ENCODE peak calls at places on chromosomes 13 and 19, in five cellular contexts. U is HCT116, F is thyroid gland, W is adrenal gland, L is tibial nerve. J is an unnamed sample. For H3K36me3, the result is how much of the 10 kb centered on the place peaks cover.

GRCh38 chr19:1904385-1905070 is 671 bp upstream of the ADAT3 start:
- DNase-seq in L (no peak), W (no peak), F (peak), U (no peak), J (no peak)

GRCh38 chr19:861756-862528 is 2.5 kb downstream of the CFD start:
- DNase-seq in W (peak), F (no peak), L (no peak), U (peak), J (peak)

GRCh38 chr19:35314031-35314430 is 15.0 kb upstream of the CD22 start:
- DNase-seq in U (no peak), L (no peak), F (no peak), W (no peak), J (no peak)

GRCh38 chr19:53982611-53983010 is 8.8 kb upstream of the CACNG6 start:
- DNase-seq in U (no peak), F (peak), L (no peak), W (no peak), J (peak)

GRCh38 chr13:39789451-39789850 is 134.0 kb downstream of the COG6 start:
- DNase-seq in L (no peak), U (no peak), W (no peak), F (no peak), J (no peak)

GRCh38 chr13:104737713-104738112 is 1671.5 kb upstream of the SLC10A2 start:
- DNase-seq in L (no peak), W (no peak), U (no peak), F (no peak), J (no peak)

GRCh38 chr13:70098669-70099068 is 9.0 kb upstream of the ATXN8OS start:
- DNase-seq in W (no peak), L (no peak), F (no peak), U (peak), J (no peak)

GRCh38 chr19:43773725-43774102 is 7.1 kb downstream of the KCNN4 start:
- DNase-seq in F (no peak), L (no peak), W (no peak), U (no peak), J (no peak)

GRCh38 chr19:29323972-29324680 is 111.2 kb upstream of the UQCRFS1 start:
- DNase-seq in W (no peak), L (no peak), F (no peak), U (no peak), J (no peak)

GRCh38 chr19:17156947-17157302 is 58.2 kb upstream of the USE1 start:
- DNase-seq in F (no peak), W (no peak), L (no peak), U (no peak), J (peak)

GRCh38 chr13:51761638-51762350 is 42.2 kb downstream of the DHRS12 start:
- DNase-seq in F (peak), L (no peak), W (no peak), U (no peak), J (no peak)

GRCh38 chr19:36113895-36114762 is 546 bp downstream of the POLR2I start:
- DNase-seq in W (peak), L (peak), F (peak), U (no peak), J (peak)

GRCh38 chr19:46489445-46490272 is 6.0 kb downstream of the PNMA8B start:
- DNase-seq in U (no peak), F (peak), L (peak), W (peak), J (peak)

GRCh38 chr13:64488731-64489130 is 2741.4 kb downstream of the PCDH9 start:
- DNase-seq in W (no peak), F (no peak), U (no peak), L (no peak), J (no peak)

GRCh38 chr13:25973576-25973975 is 78.2 kb downstream of the SHISA2 start:
- DNase-seq in L (no peak), W (no peak), F (peak), U (no peak), J (no peak)

GRCh38 chr19:10402441-10403038 is 802 bp downstream of the CDC37 start:
- DNase-seq in W (no peak), F (no peak), U (no peak), L (no peak), J (no peak)

GRCh38 chr19:1267441-1268391 is 1.4 kb upstream of the CIRBP start:
- DNase-seq in F (no peak), W (peak), U (no peak), L (no peak), J (no peak)

GRCh38 chr19:16470911-16471811 is 609 bp downstream of the EPS15L1 start:
- DNase-seq in F (no peak), U (no peak), L (no peak), W (no peak), J (no peak)

GRCh38 chr13:82330499-82330898 is 1551.8 kb downstream of the SLITRK1 start:
- DNase-seq in W (no peak), L (no peak), U (no peak), F (no peak), J (peak)

GRCh38 chr19:8531470-8531869 is 17.5 kb upstream of the ZNF414 start:
- DNase-seq in F (no peak), W (no peak), U (no peak), L (no peak), J (no peak)

GRCh38 chr13:40666905-40667621 is 622 bp upstream of the FOXO1 start:
- DNase-seq in L (no peak), U (no peak), W (peak), F (peak), J (peak)

GRCh38 chr19:48509467-48510194 is 2.0 kb downstream of the LMTK3 start:
- DNase-seq in W (no peak), F (no peak), L (no peak), U (no peak), J (no peak)

GRCh38 chr13:40346592-40346991 is 319.8 kb downstream of the FOXO1 start:
- DNase-seq in F (no peak), L (no peak), W (no peak), U (no peak), J (no peak)

GRCh38 chr13:21542563-21542962 is 61.4 kb downstream of the MICU2 start:
- DNase-seq in U (no peak), F (no peak), L (no peak), W (no peak), J (no peak)

GRCh38 chr19:8306235-8307054 is 1.7 kb downstream of the CD320 start:
- DNase-seq in L (peak), F (no peak), U (no peak), W (peak), J (peak)

GRCh38 chr13:21909331-21909730 is 238.5 kb downstream of the FGF9 start:
- DNase-seq in U (no peak), W (no peak), L (no peak), F (no peak), J (no peak)

GRCh38 chr19:7988307-7988706 is 17.1 kb downstream of the ELAVL1 start:
- DNase-seq in U (no peak), F (no peak), L (no peak), W (no peak), J (no peak)

GRCh38 chr19:29040951-29041350 is 172.0 kb downstream of the UQCRFS1 start:
- DNase-seq in F (peak), L (no peak), U (no peak), W (no peak), J (no peak)

GRCh38 chr13:48731957-48732569 is 78.3 kb downstream of the CYSLTR2 start:
- DNase-seq in U (peak), F (peak), W (peak), L (peak), J (peak)

GRCh38 chr13:30479590-30480219 is 14.0 kb upstream of the HMGB1 start:
- DNase-seq in L (no peak), F (no peak), W (no peak), U (no peak), J (no peak)

GRCh38 chr19:1841209-1841924 is 6.9 kb downstream of the REXO1 start:
- DNase-seq in U (no peak), W (no peak), L (no peak), F (no peak), J (no peak)

GRCh38 chr13:42272115-42272756 is at the start of gene AKAP11:
- DNase-seq in U (no peak), L (peak), W (no peak), F (no peak), J (peak)

GRCh38 chr13:70816853-70817252 is 708.6 kb upstream of the KLHL1 start:
- DNase-seq in U (no peak), L (no peak), W (no peak), F (no peak), J (no peak)

GRCh38 chr13:38866649-38867048 is 124.0 kb downstream of the STOML3 start:
- DNase-seq in U (no peak), L (no peak), F (no peak), W (no peak), J (no peak)

GRCh38 chr19:5036733-5037681 is 68.1 kb downstream of the KDM4B start:
- DNase-seq in W (no peak), F (no peak), U (no peak), L (peak), J (peak)

GRCh38 chr13:41897126-41897525 is 63.8 kb downstream of the VWA8 start:
- DNase-seq in L (no peak), F (no peak), U (no peak), W (no peak), J (no peak)

GRCh38 chr13:99258210-99258860 is at the start of gene GPR18:
- DNase-seq in F (no peak), L (no peak), U (no peak), W (no peak), J (no peak)

GRCh38 chr19:40778045-40778864 is at the start of gene RAB4B:
- DNase-seq in W (peak), F (peak), U (peak), L (peak), J (peak)

GRCh38 chr19:40776364-40776763 is 1.0 kb downstream of the MIA start:
- DNase-seq in L (no peak), F (no peak), W (no peak), U (no peak), J (no peak)

GRCh38 chr19:40778865-40779284 is 828 bp downstream of the RAB4B start:
- DNase-seq in W (no peak), F (no peak), U (no peak), L (no peak), J (no peak)

GRCh38 chr19:40776966-40777794 is 867 bp upstream of the RAB4B start:
- DNase-seq in F (peak), W (peak), L (peak), U (peak), J (peak)

GRCh38 chr19:40777795-40778044 is 327 bp upstream of the RAB4B start:
- DNase-seq in W (no peak), F (no peak), L (no peak), U (no peak), J (no peak)
- TF ChIP-seq POLR2A in W (peak), F (no peak), L (no peak), U (no peak), J (peak)

DNA sequence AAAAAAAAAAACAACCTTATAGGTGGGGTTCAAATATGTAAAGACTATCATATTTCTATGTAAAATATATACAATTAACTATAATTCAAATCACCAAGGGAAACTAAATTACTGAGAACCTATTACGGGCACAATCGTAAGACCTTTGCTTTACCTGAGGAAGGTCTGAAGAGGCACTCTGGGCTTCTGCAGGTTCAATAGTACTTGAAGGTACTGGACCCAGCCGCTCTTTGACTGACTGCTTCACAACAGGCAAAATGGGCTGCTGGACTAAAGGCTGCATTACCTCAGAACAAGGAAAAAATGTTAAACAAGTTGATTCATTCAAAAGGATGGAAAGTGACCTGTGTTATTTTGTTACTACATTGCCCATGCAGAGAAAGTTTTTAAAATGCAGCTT is 51.8 kb downstream of the RBM26 start:
- DNase-seq in F (peak), U (no peak), W (no peak), L (no peak), J (no peak)
- H3K36me3 ChIP-seq in F (under half), U (half or more), W (under half), L (under half), J (under half)

DNA sequence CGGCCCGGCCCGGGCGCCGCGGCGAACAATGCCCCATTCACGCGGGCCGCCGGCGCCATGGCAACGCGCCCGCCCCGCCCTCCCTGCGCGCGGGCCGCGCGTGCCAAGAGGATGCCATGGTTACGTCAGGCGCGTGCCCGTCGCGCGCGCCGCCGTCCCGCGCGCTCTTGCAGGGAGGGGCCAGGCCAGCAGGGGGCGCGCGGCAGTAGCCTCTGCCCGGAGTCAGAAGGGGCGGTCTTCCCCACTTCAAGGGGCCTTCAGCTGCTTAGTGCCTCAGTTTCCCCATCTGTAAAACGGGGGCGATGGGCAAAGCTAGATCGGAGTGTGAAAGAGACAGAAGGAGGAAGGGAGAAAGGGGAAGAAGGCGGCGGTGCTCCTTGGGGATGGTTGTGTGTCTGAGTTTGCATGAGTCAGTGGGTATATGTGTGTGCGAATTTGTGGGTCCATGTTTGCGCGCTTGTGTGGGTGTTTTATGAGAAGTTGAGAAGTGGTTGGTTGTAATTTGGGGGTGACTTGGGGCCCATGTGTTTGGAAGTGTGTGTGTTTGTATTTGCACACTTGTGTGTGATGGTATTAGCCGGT is 11.6 kb upstream of the NFIX start:
- DNase-seq in F (peak), W (peak), L (peak), U (peak), J (peak)
- TF ChIP-seq POLR2A in F (no peak), W (no peak), L (no peak), U (no peak), J (no peak)

GRCh38 chr19:58346961-58347929 is 6.0 kb downstream of the A1BG start:
- DNase-seq in U (no peak), F (peak), W (peak), L (peak), J (peak)

GRCh38 chr19:58349590-58349989 is 3.7 kb downstream of the A1BG start:
- DNase-seq in F (no peak), W (no peak), L (no peak), U (no peak), J (no peak)

GRCh38 chr19:58350871-58351557 is 2.3 kb downstream of the A1BG start:
- DNase-seq in L (no peak), U (no peak), F (no peak), W (no peak), J (no peak)

GRCh38 chr19:58350001-58350801 is 3.1 kb downstream of the A1BG start:
- DNase-seq in F (no peak), W (no peak), L (no peak), U (no peak), J (no peak)

DNA sequence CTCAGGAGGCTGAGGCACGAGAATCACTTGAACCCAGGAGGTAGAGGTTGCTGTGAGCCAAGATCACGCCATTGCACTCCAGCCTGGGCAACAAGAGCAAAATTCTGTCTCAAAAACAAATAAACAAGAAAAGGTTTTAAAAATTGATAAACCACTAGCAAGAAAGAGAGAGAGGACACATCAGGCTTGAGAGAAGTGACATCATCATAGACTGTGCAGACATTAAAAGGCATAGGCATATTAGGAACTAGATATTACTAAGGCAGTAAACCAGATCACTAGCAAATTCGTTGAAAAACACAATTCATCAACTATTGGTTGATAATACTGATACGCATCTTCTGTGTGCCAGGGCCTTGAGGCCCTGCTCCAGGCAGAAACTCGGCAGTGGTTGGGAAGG is 7.7 kb downstream of the A1BG start:
- DNase-seq in L (no peak), W (no peak), F (no peak), U (no peak), J (no peak)
- H3K36me3 ChIP-seq in L (under half), W (under half), F (under half), U (under half), J (under half)

GRCh38 chr19:56538761-56539263 is at the start of gene ZFP28:
- DNase-seq in F (peak), U (no peak), L (peak), W (peak), J (peak)
- TF ChIP-seq POLR2A in F (no peak), U (no peak), L (no peak), W (no peak), J (no peak)

DNA sequence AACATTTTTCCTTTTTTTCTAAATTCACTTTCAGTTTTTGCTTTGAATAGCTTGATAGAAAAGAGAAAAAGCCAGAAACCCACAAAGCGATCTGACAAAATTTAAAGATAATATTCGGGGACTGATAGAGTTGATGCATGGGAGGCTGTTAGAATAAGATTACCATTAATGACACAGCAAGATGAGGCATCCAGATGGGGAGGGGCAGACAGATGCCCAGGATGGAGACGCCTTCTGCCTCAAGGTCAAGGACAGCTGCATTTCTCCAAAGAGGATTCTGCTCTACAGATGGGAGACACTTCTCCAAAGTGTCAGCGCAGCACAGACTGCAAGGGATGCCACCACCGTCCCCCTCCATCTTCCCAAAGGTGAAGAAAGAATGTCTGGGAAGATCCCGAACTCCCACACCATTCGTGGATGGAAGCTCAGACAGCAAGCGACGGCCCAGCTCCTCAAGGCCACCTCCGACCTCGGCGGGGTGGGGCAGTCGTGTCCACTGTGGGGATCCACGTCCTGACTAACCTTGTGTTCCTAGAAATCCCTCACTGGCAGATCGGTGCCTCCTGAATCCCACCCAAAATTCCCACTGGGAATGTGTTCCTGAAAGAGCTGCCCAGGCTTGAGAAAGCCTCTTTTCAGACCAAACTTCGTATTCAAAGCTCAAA is 32.9 kb downstream of the NAXD start:
- DNase-seq in L (no peak), U (no peak), F (no peak), W (no peak), J (no peak)
- H3K36me3 ChIP-seq in L (under half), U (under half), F (under half), W (under half), J (under half)

GRCh38 chr13:44575741-44576395 is at the start of gene TSC22D1:
- DNase-seq in U (no peak), W (peak), F (peak), L (peak), J (peak)

GRCh38 chr13:44578064-44578394 is 1.9 kb upstream of the TSC22D1 start:
- DNase-seq in W (no peak), U (no peak), L (peak), F (no peak), J (no peak)

GRCh38 chr13:44575035-44575434 is 1.1 kb downstream of the TSC22D1 start:
- DNase-seq in L (no peak), F (no peak), U (no peak), W (no peak), J (no peak)

GRCh38 chr13:44577236-44578063 is 1.3 kb upstream of the TSC22D1 start:
- DNase-seq in W (peak), L (peak), F (peak), U (peak), J (peak)

GRCh38 chr13:44576396-44577235 is 486 bp upstream of the TSC22D1 start:
- DNase-seq in W (peak), L (no peak), F (no peak), U (no peak), J (no peak)
- TF ChIP-seq POLR2A in W (no peak), L (no peak), F (no peak), U (no peak), J (no peak)

J was measured in testis.